ENCODE peak calls at places on chromosomes 13 and 19, in nine cellular contexts. S is fibroblast of lung, Q is right lobe of liver, L is NB4, U is Peyer's patch, N is neural progenitor cell, E is fibroblast of pulmonary artery, O is K562, R is heart left ventricle. T is an unnamed sample.

GRCh38 chr13:30017880-30018279 is 167.5 kb upstream of the UBL3 start:
- DNase-seq in U (no peak), E (no peak), S (no peak), L (no peak), N (peak; percentile 65), Q (no peak), O (no peak), R (no peak), T (no peak)

GRCh38 chr13:27455331-27455855 is 5.0 kb upstream of the MTIF3 start:
- DNase-seq in S (peak; percentile 30), L (no peak), O (no peak), U (no peak), R (no peak), Q (no peak), E (no peak), N (no peak), T (no peak)

GRCh38 chr19:35908977-35909683 is 1.0 kb upstream of the TYROBP start:
- DNase-seq in Q (peak; percentile 72), R (peak; percentile 77), O (peak; percentile 59), L (peak; percentile 98), S (no peak), U (no peak), E (no peak), N (no peak), T (no peak)

GRCh38 chr13:29756506-29756905 is 93.9 kb downstream of the UBL3 start:
- DNase-seq in R (no peak), U (no peak), L (no peak), Q (no peak), S (peak; percentile 28), E (peak; percentile 54), O (no peak), N (no peak), T (peak; percentile 19)

GRCh38 chr19:246551-246950 is 44.7 kb downstream of the PLPP2 start:
- DNase-seq in R (no peak), O (no peak), S (no peak), N (no peak), U (no peak), Q (no peak), L (peak; percentile 3), E (no peak), T (no peak)

GRCh38 chr19:29813665-29814064 is 1.9 kb downstream of the CCNE1 start:
- DNase-seq in O (peak; percentile 48), U (no peak), S (no peak), N (no peak), L (no peak), R (no peak), E (no peak), Q (no peak), T (no peak)

GRCh38 chr19:1538978-1539377 is 15.1 kb downstream of the PLK5 start:
- DNase-seq in S (no peak), E (no peak), O (no peak), N (no peak), R (no peak), Q (no peak), U (no peak), L (no peak), T (no peak)

GRCh38 chr19:49114630-49115363 is 627 bp downstream of the LIN7B start:
- DNase-seq in S (peak; percentile 46), R (peak; percentile 77), E (peak; percentile 54), N (peak; percentile 93), O (peak; percentile 72), L (peak; percentile 74), U (peak; percentile 76), Q (peak; percentile 69), T (peak; percentile 57)

GRCh38 chr13:32650705-32651311 is 64.6 kb downstream of the PDS5B start:
- DNase-seq in R (peak; percentile 35), N (peak; percentile 76), U (no peak), E (peak; percentile 84), Q (peak; percentile 58), O (peak; percentile 68), S (peak; percentile 83), L (peak; percentile 88), T (peak; percentile 73)

GRCh38 chr13:109700176-109700575 is 86.2 kb downstream of the IRS2 start:
- DNase-seq in S (peak; percentile 71), Q (no peak), U (peak; percentile 87), N (no peak), L (peak; percentile 99), R (peak; percentile 87), E (peak; percentile 90), O (peak; percentile 88), T (peak; percentile 88)

GRCh38 chr13:44068737-44069136 is 189.0 kb downstream of the LACC1 start:
- DNase-seq in E (peak; percentile 65), N (no peak), U (no peak), O (no peak), R (no peak), L (no peak), Q (no peak), S (peak; percentile 71), T (peak; percentile 85)

GRCh38 chr19:37452500-37453245 is 14.6 kb downstream of the ZNF569 start:
- DNase-seq in U (no peak), R (no peak), E (no peak), S (no peak), N (no peak), L (no peak), O (no peak), Q (no peak), T (no peak)

GRCh38 chr13:34990399-34991224 is 48.5 kb downstream of the NBEA start:
- DNase-seq in O (no peak), Q (no peak), U (no peak), L (no peak), N (no peak), E (no peak), S (no peak), R (no peak), T (no peak)

GRCh38 chr13:36432106-36432544 is at the start of gene CCNA1:
- DNase-seq in L (peak; percentile 83), O (peak; percentile 27), N (peak; percentile 92), R (peak; percentile 15), E (peak; percentile 44), S (no peak), U (no peak), Q (no peak), T (no peak)

GRCh38 chr19:46660601-46661019 is 372 bp downstream of the DACT3 start:
- DNase-seq in R (no peak), Q (peak; percentile 59), N (peak; percentile 55), O (peak; percentile 32), E (no peak), U (no peak), L (no peak), S (no peak), T (no peak)

GRCh38 chr19:38891791-38892190 is 7.6 kb downstream of the SIRT2 start:
- DNase-seq in E (no peak), L (no peak), O (no peak), Q (no peak), N (no peak), R (no peak), S (no peak), U (no peak), T (no peak)

GRCh38 chr19:38892841-38893240 is 6.6 kb downstream of the SIRT2 start:
- DNase-seq in Q (no peak), N (no peak), R (no peak), U (no peak), E (no peak), L (no peak), O (no peak), S (no peak), T (no peak)

GRCh38 chr19:38894968-38895367 is 4.5 kb downstream of the SIRT2 start:
- DNase-seq in O (no peak), N (no peak), L (no peak), R (no peak), Q (no peak), U (no peak), S (no peak), E (no peak), T (no peak)

GRCh38 chr19:38890686-38891085 is 8.7 kb downstream of the SIRT2 start:
- DNase-seq in R (no peak), N (no peak), S (no peak), U (no peak), Q (no peak), O (no peak), E (no peak), L (no peak), T (no peak)

DNA sequence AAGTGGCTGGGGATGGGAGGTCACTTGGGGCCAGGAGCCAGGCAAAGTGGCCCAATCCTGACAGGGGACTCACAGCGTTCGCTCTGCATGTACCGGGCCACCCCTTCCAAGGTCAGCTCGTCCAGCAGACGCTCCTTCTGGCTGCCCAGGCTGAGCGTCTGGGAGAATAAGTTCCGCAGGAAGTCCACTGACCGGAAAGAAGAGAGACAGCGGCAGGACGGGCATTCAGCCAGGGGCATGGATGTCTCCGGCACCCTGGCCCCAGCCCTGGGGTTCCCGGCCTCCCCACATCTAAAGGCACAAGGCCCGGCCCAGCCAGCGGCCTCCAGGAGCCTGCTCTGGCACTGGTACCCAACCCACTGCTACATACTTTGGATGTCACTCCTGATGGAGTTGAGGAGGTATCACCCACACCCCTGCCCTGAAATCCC is 6.1 kb downstream of the SIRT2 start:
- DNase-seq in Q (no peak), L (no peak), O (no peak), N (no peak), R (no peak), U (no peak), E (no peak), S (no peak), T (no peak)
- TF ChIP-seq CTCF in Q (no peak), L (no peak), O (no peak), N (no peak), R (no peak), U (no peak), E (no peak), S (no peak), T (no peak)

GRCh38 chr13:76300688-76301087 is 585.5 kb downstream of the KCTD12 start:
- DNase-seq in R (no peak), U (no peak), O (no peak), Q (no peak), S (no peak), L (no peak), E (no peak), N (no peak), T (no peak)
- H3K4me3 ChIP-seq in R (no peak overlapping the region), U (no peak overlapping the region), O (no peak overlapping the region), Q (no peak overlapping the region), S (no peak overlapping the region), L (no peak overlapping the region), E (no peak overlapping the region), N (no peak overlapping the region), T (no peak overlapping the region)

GRCh38 chr13:51803422-51804294 is at the start of gene DHRS12:
- DNase-seq in L (peak; percentile 91), Q (peak; percentile 95), E (peak; percentile 77), U (peak; percentile 94), S (peak; percentile 68), N (peak; percentile 85), R (peak; percentile 94), O (peak; percentile 93), T (peak; percentile 77)
- TF ChIP-seq CTCF in L (no peak), Q (no peak), E (no peak), U (no peak), S (no peak), N (no peak), R (peak; percentile 27), O (peak; percentile 10), T (no peak)

DNA sequence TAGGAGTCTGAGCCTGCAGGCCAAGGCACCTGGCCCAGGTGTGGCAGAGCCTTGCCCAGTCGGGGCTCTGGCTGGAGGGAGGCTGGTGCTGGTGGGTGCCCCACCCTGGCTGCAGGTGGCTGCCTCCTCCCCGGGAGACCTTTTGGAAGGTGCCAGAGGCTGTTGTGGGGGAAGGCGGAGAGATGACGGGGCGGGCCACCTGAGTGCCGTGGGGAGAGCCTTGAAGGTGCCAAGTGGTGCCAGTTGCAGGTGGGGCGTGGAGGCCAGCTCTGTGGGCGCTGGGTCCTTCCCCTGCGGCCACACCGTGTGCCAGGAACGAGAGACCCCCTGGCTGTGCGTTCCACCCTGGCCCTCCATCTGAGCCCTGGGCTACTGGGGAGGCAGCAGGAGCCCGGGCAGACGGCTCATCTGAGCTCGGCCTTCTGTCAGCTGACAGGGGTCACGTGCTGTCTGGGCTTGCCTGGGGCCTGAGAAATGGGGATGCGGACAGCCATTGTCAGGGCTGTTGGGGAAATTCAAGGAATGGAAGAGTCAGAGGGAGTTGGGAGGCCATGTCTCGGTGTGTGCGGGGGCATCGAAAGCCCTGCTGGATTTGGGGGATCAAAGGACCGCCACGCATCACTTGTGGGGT is 20.9 kb downstream of the CEBPA start:
- DNase-seq in L (no peak), E (no peak), N (no peak), R (no peak), U (no peak), Q (no peak), O (no peak), S (no peak), T (no peak)
- H3K4me3 ChIP-seq in L (no peak overlapping the region), E (no peak overlapping the region), N (no peak overlapping the region), R (no peak overlapping the region), U (no peak overlapping the region), Q (no peak overlapping the region), O (no peak overlapping the region), S (no peak overlapping the region), T (no peak overlapping the region)